ENCODE peak calls at places on chromosomes 13 and 19, in five cellular contexts. L, H, R, J and X are unnamed samples.

GRCh38 chr19:27858981-27859581 is 1353.9 kb downstream of the UQCRFS1 start:
- DNase-seq in J (no peak), L (no peak), H (no peak), R (no peak), X (no peak)

GRCh38 chr19:57888494-57889231 is at the start of gene ZNF814:
- DNase-seq in L (peak), R (no peak), J (peak), H (peak), X (no peak)

GRCh38 chr19:11581740-11582139 is 4.3 kb upstream of the ACP5 start:
- DNase-seq in J (peak), H (peak), L (no peak), R (no peak), X (no peak)

GRCh38 chr19:48868196-48868886 is at the start of gene PLEKHA4:
- DNase-seq in L (peak), H (no peak), R (no peak), J (peak), X (no peak)

GRCh38 chr19:36771275-36772231 is 1.1 kb downstream of the ZNF850 start:
- DNase-seq in J (peak), R (peak), L (peak), H (peak), X (no peak)

GRCh38 chr19:21824679-21825078 is 11.3 kb downstream of the ZNF43 start:
- DNase-seq in J (no peak), H (no peak), R (no peak), L (no peak), X (no peak)

GRCh38 chr19:46620716-46621115 is 4.2 kb downstream of the PTGIR start:
- DNase-seq in H (no peak), J (no peak), R (no peak), L (peak), X (no peak)

GRCh38 chr13:23724196-23724970 is 154.2 kb downstream of the TNFRSF19 start:
- DNase-seq in J (no peak), L (no peak), R (no peak), H (no peak), X (no peak)

GRCh38 chr19:6577410-6578125 is 13.4 kb downstream of the CD70 start:
- DNase-seq in H (peak), L (no peak), R (no peak), J (peak), X (no peak)

GRCh38 chr13:85411608-85412007 is 387.6 kb downstream of the SLITRK6 start:
- DNase-seq in R (no peak), L (no peak), H (no peak), J (no peak), X (no peak)
- TF ChIP-seq YY1 in R (no peak), L (no peak), H (no peak), J (no peak), X (no peak)

GRCh38 chr13:100506600-100507422 is 81.8 kb downstream of the GGACT start:
- DNase-seq in J (no peak), H (no peak), R (no peak), L (no peak), X (no peak)

GRCh38 chr13:100508996-100509395 is 79.6 kb downstream of the GGACT start:
- DNase-seq in R (no peak), L (no peak), J (no peak), H (no peak), X (no peak)

GRCh38 chr13:100508391-100508790 is 80.2 kb downstream of the GGACT start:
- DNase-seq in R (no peak), J (no peak), L (no peak), H (no peak), X (no peak)

GRCh38 chr13:100510208-100510997 is 78.2 kb downstream of the GGACT start:
- DNase-seq in H (no peak), R (no peak), J (no peak), L (peak), X (no peak)

DNA sequence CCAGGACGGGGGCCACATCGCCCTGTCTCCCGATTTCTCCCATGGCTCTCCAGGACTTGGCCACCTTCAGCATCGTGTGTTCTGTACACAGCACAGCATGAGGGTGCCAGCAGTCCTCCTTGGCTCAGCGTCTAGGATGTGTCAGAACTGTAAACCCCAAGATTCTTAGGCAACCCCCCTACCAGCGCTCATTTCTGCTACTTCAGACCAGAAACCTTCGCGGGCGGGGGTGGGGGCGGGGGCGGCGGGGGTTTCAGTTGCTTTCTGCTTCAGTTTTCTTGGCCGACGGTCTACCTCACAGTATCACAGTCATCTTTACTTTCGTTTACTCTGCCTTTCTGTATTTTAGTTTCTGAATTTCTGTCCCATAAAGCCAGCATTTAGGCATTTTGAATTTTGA is 82.4 kb downstream of the GGACT start:
- DNase-seq in R (no peak), J (no peak), L (no peak), H (no peak), X (no peak)
- H3K4me2 ChIP-seq in R (no peak), J (no peak), L (no peak), H (peak), X (no peak)

DNA sequence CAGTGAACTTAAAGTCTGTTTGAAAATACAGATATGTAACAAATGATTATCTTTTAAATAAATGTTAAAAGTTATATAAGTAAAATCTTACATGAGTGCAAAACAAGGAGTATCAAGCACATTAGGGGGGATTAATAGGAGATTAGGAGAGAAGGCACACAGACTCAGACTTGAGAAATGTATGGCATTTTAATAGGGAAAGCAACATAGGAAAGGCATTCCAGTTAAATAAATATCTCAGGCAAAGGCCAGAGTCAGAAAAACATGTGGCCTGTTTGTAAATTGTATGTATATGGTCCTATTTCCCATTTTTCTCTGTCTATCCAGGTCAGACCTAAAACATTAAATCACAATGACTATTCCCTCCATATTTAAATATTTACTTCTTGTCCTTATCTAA is 462.7 kb downstream of the GPC6 start:
- DNase-seq in R (no peak), L (no peak), H (no peak), J (no peak), X (no peak)
- TF ChIP-seq REST in R (no peak), L (no peak), H (no peak), J (no peak), X (no peak)

GRCh38 chr19:40266111-40266510 is 19.0 kb downstream of the AKT2 start:
- DNase-seq in H (no peak), R (no peak), L (no peak), J (no peak), X (no peak)
- TF ChIP-seq YY1 in H (no peak), R (no peak), L (no peak), J (no peak), X (no peak)